ENCODE peak calls at places on chromosomes 6 and 20, in ten cellular contexts. E is CD4-positive, alpha-beta T cell; Q is AG09309; N is fibroblast of the aortic adventitia; A is AG10803; G is psoas muscle; K is astrocyte of the cerebellum; H is GM12865; O is neural crest cell; X is Calu3. Z is an unnamed sample.

GRCh38 chr6:147528511-147529145 is 20.1 kb downstream of the SAMD5 start:
- DNase-seq in E (no peak), Q (peak), N (no peak), A (no peak), G (no peak), K (no peak), H (no peak), O (no peak), X (no peak), Z (no peak)

GRCh38 chr6:41371461-41371991 is 36.1 kb downstream of the NCR2 start:
- DNase-seq in E (no peak), Q (peak), N (peak), A (peak), G (no peak), K (peak), H (no peak), O (peak), X (peak), Z (no peak)

GRCh38 chr6:91094341-91094740 is 507.5 kb upstream of the MAP3K7 start:
- DNase-seq in E (no peak), Q (no peak), N (no peak), A (no peak), G (no peak), K (no peak), H (no peak), O (no peak), X (no peak), Z (no peak)

GRCh38 chr6:87944541-87944954 is 103.1 kb upstream of the SPACA1 start:
- DNase-seq in E (no peak), Q (peak), N (peak), A (peak), G (peak), K (peak), H (peak), O (no peak), X (peak), Z (no peak)

GRCh38 chr20:44642203-44643153 is 9.0 kb downstream of the ADA start:
- DNase-seq in E (no peak), Q (peak), N (peak), A (peak), G (peak), K (peak), H (peak), O (no peak), X (peak), Z (peak)

GRCh38 chr20:39025883-39026282 is 63.7 kb downstream of the DHX35 start:
- DNase-seq in E (no peak), Q (no peak), N (no peak), A (no peak), G (no peak), K (no peak), H (no peak), O (no peak), X (no peak), Z (no peak)

GRCh38 chr20:37990571-37991151 is 42.6 kb downstream of the TTI1 start:
- DNase-seq in E (peak), Q (no peak), N (peak), A (peak), G (peak), K (no peak), H (peak), O (no peak), X (peak), Z (no peak)

GRCh38 chr6:127225497-127225896 is 41.2 kb upstream of the RNF146 start:
- DNase-seq in E (no peak), Q (no peak), N (no peak), A (no peak), G (no peak), K (no peak), H (no peak), O (no peak), X (no peak), Z (no peak)

GRCh38 chr20:4444404-4444803 is 277.3 kb upstream of the PRND start:
- DNase-seq in E (no peak), Q (peak), N (peak), A (peak), G (no peak), K (peak), H (no peak), O (no peak), X (no peak), Z (no peak)

GRCh38 chr20:38117635-38118034 is 47.4 kb downstream of the TGM2 start:
- DNase-seq in E (no peak), Q (no peak), N (peak), A (peak), G (no peak), K (no peak), H (no peak), O (no peak), X (peak), Z (no peak)

GRCh38 chr6:119349341-119350201 is at the start of gene MAN1A1:
- DNase-seq in E (peak), Q (peak), N (peak), A (peak), G (peak), K (peak), H (peak), O (peak), X (peak), Z (peak)

GRCh38 chr6:45654673-45655072 is 276.9 kb upstream of the SUPT3H start:
- DNase-seq in E (no peak), Q (no peak), N (peak), A (peak), G (no peak), K (no peak), H (no peak), O (no peak), X (no peak), Z (no peak)

GRCh38 chr6:125124250-125124777 is 29.3 kb upstream of the TPD52L1 start:
- DNase-seq in E (no peak), Q (no peak), N (no peak), A (no peak), G (no peak), K (no peak), H (no peak), O (no peak), X (peak), Z (no peak)

GRCh38 chr6:25058387-25058786 is 122.6 kb upstream of the RIPOR2 start:
- DNase-seq in E (no peak), Q (no peak), N (no peak), A (no peak), G (no peak), K (no peak), H (no peak), O (no peak), X (no peak), Z (no peak)

GRCh38 chr20:63478346-63479302 is 6.2 kb upstream of the KCNQ2 start:
- DNase-seq in E (no peak), Q (no peak), N (no peak), A (no peak), G (no peak), K (no peak), H (no peak), O (no peak), X (no peak), Z (no peak)

GRCh38 chr6:79570802-79571367 is 33.7 kb upstream of the LCA5 start:
- DNase-seq in E (no peak), Q (peak), N (peak), A (peak), G (no peak), K (peak), H (peak), O (no peak), X (no peak), Z (no peak)

GRCh38 chr6:161054876-161055275 is 63.3 kb downstream of the MAP3K4 start:
- DNase-seq in E (no peak), Q (no peak), N (no peak), A (no peak), G (no peak), K (no peak), H (no peak), O (no peak), X (no peak), Z (no peak)

DNA sequence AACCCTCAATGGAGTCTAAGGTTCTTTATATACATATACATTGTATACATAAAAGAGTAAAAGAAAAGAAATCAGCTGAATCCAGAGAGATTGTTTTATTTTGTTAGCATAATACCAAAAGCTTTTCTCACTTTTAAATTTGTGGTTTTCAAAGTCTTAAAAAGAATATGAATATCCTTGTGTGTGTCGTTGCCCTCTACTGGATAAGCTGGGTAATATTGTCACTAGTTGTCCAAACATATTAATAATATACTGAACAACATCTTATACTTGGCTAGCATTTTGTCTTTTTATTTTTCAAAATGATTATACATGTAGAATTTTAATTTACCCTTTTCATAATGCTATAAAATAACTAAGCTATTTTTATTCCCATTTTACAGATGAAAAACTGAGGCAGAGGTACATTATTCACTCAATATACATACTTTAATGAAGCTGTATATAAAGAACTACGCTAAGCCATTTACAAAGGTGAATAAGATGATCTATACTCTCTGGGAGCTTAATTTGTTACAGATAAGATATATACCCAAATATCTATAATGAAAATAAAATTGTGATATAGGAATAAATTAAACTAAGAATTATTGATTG is 531.7 kb downstream of the TFAP2B start:
- DNase-seq in E (no peak), Q (no peak), N (peak), A (peak), G (no peak), K (peak), H (peak), O (no peak), X (no peak), Z (no peak)
- TF ChIP-seq CTCF in E (no peak), Q (no peak), N (no peak), A (peak), G (peak), K (no peak), H (peak), O (peak), X (peak), Z (no peak)

GRCh38 chr20:59027746-59028320 is 4.3 kb downstream of the ATP5F1E start:
- DNase-seq in E (no peak), Q (peak), N (peak), A (peak), G (no peak), K (peak), H (no peak), O (no peak), X (no peak), Z (no peak)
- TF ChIP-seq CTCF in E (no peak), Q (no peak), N (no peak), A (no peak), G (no peak), K (no peak), H (no peak), O (no peak), X (no peak), Z (no peak)

DNA sequence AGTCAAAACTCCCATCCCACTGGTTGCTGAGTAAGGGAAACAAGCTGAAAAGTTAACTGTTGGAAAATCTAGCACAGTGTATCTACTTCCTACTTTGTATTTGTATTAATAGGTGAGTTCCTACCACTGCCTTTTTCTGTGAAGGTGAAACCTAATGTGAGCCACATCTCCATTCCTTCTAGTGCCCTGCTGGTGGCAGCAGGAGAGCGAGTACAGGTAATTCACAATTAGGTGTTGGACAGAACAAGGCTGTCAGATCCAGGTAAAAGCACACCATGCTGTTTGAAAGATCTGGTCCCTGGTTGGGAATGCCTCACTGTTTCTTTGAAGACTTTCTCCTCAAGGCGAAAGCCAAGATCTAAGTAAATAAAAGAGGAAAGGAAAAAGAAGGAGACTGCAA is 528.4 kb downstream of the PKHD1 start:
- DNase-seq in E (no peak), Q (no peak), N (no peak), A (no peak), G (no peak), K (no peak), H (peak), O (no peak), X (peak), Z (no peak)
- TF ChIP-seq CTCF in E (no peak), Q (no peak), N (no peak), A (no peak), G (no peak), K (no peak), H (no peak), O (no peak), X (peak), Z (no peak)

DNA sequence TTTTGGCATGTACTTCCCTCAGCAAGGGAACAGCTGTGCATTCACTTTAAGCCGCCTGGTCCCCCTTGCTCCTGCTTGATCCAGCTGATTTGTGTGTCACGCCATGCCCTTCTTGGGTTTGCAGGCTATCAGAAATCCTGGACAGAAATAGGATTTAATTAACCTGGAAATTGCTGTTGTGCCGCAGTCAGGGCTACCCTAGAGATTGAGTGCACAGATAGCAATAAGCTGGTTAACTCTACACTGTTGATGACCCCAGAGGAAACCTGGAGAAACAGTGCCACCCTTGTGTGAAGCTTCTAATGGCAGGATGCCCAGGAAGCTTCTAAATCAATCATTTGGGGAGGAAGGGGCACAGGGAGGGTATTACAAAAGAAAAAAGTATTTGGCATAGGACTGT is 199.0 kb downstream of the JARID2 start:
- DNase-seq in E (no peak), Q (no peak), N (no peak), A (no peak), G (no peak), K (no peak), H (no peak), O (no peak), X (peak), Z (no peak)
- TF ChIP-seq CTCF in E (no peak), Q (no peak), N (no peak), A (no peak), G (no peak), K (no peak), H (peak), O (no peak), X (no peak), Z (no peak)

GRCh38 chr20:43507150-43508080 is at the start of gene L3MBTL1:
- DNase-seq in E (no peak), Q (no peak), N (peak), A (peak), G (peak), K (no peak), H (peak), O (peak), X (peak), Z (no peak)
- TF ChIP-seq CTCF in E (no peak), Q (no peak), N (no peak), A (no peak), G (no peak), K (no peak), H (no peak), O (peak), X (no peak), Z (no peak)

Z was measured in omental fat pad.